ENCODE peak calls at places on chromosome 2, in eight cellular contexts. N is GM23248, V is neuronal stem cell, U is MM.1S, K is PC-9, O is A549, D is hepatocyte, Q is HCT116. F is an unnamed sample. For H3K4me1, the result is how much of the 10 kb centered on the place peaks cover.

GRCh38 chr2:44233450-44234128 is 41.7 kb upstream of the SLC3A1 start:
- DNase-seq in N (peak), V (peak), U (no peak), K (no peak), O (peak), D (peak), Q (no peak), F (no peak)

GRCh38 chr2:205704101-205704741 is 21.9 kb downstream of the NRP2 start:
- DNase-seq in N (no peak), V (no peak), U (no peak), K (no peak), O (no peak), D (no peak), Q (no peak), F (no peak)

GRCh38 chr2:157523270-157524059 is 79.6 kb upstream of the CYTIP start:
- DNase-seq in N (no peak), V (no peak), U (peak), K (no peak), O (no peak), D (no peak), Q (no peak), F (no peak)

GRCh38 chr2:224638338-224638823 is 53.2 kb upstream of the CUL3 start:
- DNase-seq in N (peak), V (no peak), U (no peak), K (no peak), O (no peak), D (no peak), Q (no peak), F (peak)

GRCh38 chr2:134104754-134105153 is 149.1 kb upstream of the MGAT5 start:
- DNase-seq in N (no peak), V (no peak), U (no peak), K (no peak), O (no peak), D (no peak), Q (no peak), F (no peak)

GRCh38 chr2:73451263-73451972 is 65.8 kb downstream of the ALMS1 start:
- DNase-seq in N (no peak), V (no peak), U (peak), K (no peak), O (no peak), D (no peak), Q (no peak), F (peak)

GRCh38 chr2:201969241-201969937 is 64.3 kb upstream of the FZD7 start:
- DNase-seq in N (no peak), V (no peak), U (no peak), K (no peak), O (no peak), D (no peak), Q (no peak), F (no peak)

GRCh38 chr2:32772623-32773221 is 144.9 kb downstream of the TTC27 start:
- DNase-seq in N (peak), V (peak), U (peak), K (peak), O (peak), D (peak), Q (peak), F (peak)

GRCh38 chr2:50116611-50117010 is 915.3 kb downstream of the NRXN1 start:
- DNase-seq in N (no peak), V (no peak), U (no peak), K (no peak), O (no peak), D (no peak), Q (no peak), F (no peak)

GRCh38 chr2:143762176-143762928 is 633.1 kb downstream of the ARHGAP15 start:
- DNase-seq in N (no peak), V (no peak), U (no peak), K (no peak), O (no peak), D (no peak), Q (no peak), F (no peak)

GRCh38 chr2:105760191-105760590 is 15.5 kb downstream of the NCK2 start:
- DNase-seq in N (no peak), V (no peak), U (no peak), K (no peak), O (no peak), D (no peak), Q (no peak), F (no peak)

GRCh38 chr2:121008978-121009377 is 273.3 kb downstream of the GLI2 start:
- DNase-seq in N (no peak), V (no peak), U (no peak), K (no peak), O (no peak), D (no peak), Q (peak), F (peak)

GRCh38 chr2:194260185-194260584 is 1396.8 kb upstream of the SLC39A10 start:
- DNase-seq in N (no peak), V (no peak), U (no peak), K (no peak), O (no peak), D (no peak), Q (no peak), F (no peak)

GRCh38 chr2:54999182-54999581 is 51.1 kb downstream of the RTN4 start:
- DNase-seq in N (peak), V (no peak), U (peak), K (peak), O (no peak), D (no peak), Q (no peak), F (peak)

GRCh38 chr2:33680906-33681305 is 81.8 kb upstream of the FAM98A start:
- DNase-seq in N (no peak), V (no peak), U (no peak), K (no peak), O (no peak), D (no peak), Q (no peak), F (no peak)

GRCh38 chr2:97659256-97660043 is 4.4 kb downstream of the ACTR1B start:
- DNase-seq in N (no peak), V (no peak), U (no peak), K (no peak), O (no peak), D (no peak), Q (no peak), F (no peak)

GRCh38 chr2:18883626-18884456 is 294.5 kb upstream of the NT5C1B start:
- DNase-seq in N (peak), V (no peak), U (peak), K (peak), O (no peak), D (no peak), Q (peak), F (peak)

GRCh38 chr2:207352978-207353377 is 176.8 kb upstream of the CREB1 start:
- DNase-seq in N (peak), V (no peak), U (peak), K (no peak), O (no peak), D (no peak), Q (no peak), F (peak)

GRCh38 chr2:11750422-11750821 is 4.0 kb downstream of the LPIN1 start:
- DNase-seq in N (peak), V (no peak), U (peak), K (peak), O (no peak), D (no peak), Q (no peak), F (peak)

GRCh38 chr2:101986804-101987740 is 4.7 kb upstream of the IL1R2 start:
- DNase-seq in N (no peak), V (no peak), U (no peak), K (no peak), O (no peak), D (no peak), Q (no peak), F (peak)

GRCh38 chr2:88059979-88060906 is 4.7 kb upstream of the KRCC1 start:
- DNase-seq in N (peak), V (peak), U (peak), K (peak), O (peak), D (peak), Q (peak), F (peak)

GRCh38 chr2:217851191-217852020 is 151.4 kb downstream of the TNS1 start:
- DNase-seq in N (peak), V (no peak), U (no peak), K (no peak), O (no peak), D (no peak), Q (no peak), F (no peak)

GRCh38 chr2:127125821-127126220 is 18.9 kb upstream of the BIN1 start:
- DNase-seq in N (no peak), V (no peak), U (no peak), K (no peak), O (no peak), D (no peak), Q (no peak), F (peak)

GRCh38 chr2:38572167-38572566 is 30.6 kb downstream of the HNRNPLL start:
- DNase-seq in N (peak), V (no peak), U (no peak), K (no peak), O (no peak), D (no peak), Q (no peak), F (no peak)

GRCh38 chr2:171469176-171469575 is 35.1 kb downstream of the DCAF17 start:
- DNase-seq in N (no peak), V (no peak), U (no peak), K (no peak), O (no peak), D (no peak), Q (no peak), F (no peak)

GRCh38 chr2:190353537-190353899 is 10.1 kb downstream of the INPP1 start:
- DNase-seq in N (no peak), V (no peak), U (no peak), K (no peak), O (no peak), D (no peak), Q (no peak), F (no peak)
- H3K4me2 ChIP-seq in N (peak), V (no peak), U (no peak), K (no peak), O (no peak), D (no peak), Q (no peak), F (no peak)

GRCh38 chr2:169086893-169087467 is 17.6 kb downstream of the DHRS9 start:
- DNase-seq in N (no peak), V (no peak), U (no peak), K (no peak), O (no peak), D (no peak), Q (no peak), F (no peak)
- H3K4me1 ChIP-seq in N (under half), V (under half), U (under half), K (half or more), O (under half), D (under half), Q (under half), F (under half)

GRCh38 chr2:168323456-168324058 is 76.2 kb upstream of the STK39 start:
- DNase-seq in N (no peak), V (no peak), U (no peak), K (no peak), O (no peak), D (no peak), Q (no peak), F (no peak)
- H3K4me2 ChIP-seq in N (no peak), V (no peak), U (no peak), K (no peak), O (no peak), D (no peak), Q (no peak), F (no peak)

DNA sequence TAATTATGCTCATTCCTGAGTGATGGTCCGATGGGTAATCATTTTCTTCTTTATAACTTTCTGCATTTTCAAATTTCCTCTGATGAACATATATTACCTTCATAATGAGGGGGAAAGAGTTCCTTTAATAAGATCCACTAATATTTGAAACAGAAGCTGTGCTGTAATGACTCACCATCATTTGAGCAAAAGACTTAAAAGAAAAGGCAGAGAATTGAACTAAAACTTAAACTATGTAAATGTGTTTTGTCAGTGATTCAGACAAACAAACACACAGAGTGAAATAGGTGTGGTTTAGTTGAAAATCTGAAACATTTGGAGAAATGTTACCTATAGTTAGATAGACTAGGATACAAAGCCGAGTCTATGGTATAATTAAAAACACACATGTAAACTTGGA is 209.6 kb downstream of the STK39 start:
- DNase-seq in N (peak), V (no peak), U (no peak), K (no peak), O (no peak), D (no peak), Q (no peak), F (no peak)
- H3K4me1 ChIP-seq in N (under half), V (under half), U (under half), K (under half), O (under half), D (under half), Q (under half), F (half or more)

GRCh38 chr2:40244251-40245010 is 207.5 kb downstream of the SLC8A1 start:
- DNase-seq in N (peak), V (peak), U (peak), K (peak), O (peak), D (peak), Q (peak), F (peak)
- H3K4me2 ChIP-seq in N (peak), V (no peak), U (no peak), K (no peak), O (no peak), D (no peak), Q (no peak), F (no peak)

DNA sequence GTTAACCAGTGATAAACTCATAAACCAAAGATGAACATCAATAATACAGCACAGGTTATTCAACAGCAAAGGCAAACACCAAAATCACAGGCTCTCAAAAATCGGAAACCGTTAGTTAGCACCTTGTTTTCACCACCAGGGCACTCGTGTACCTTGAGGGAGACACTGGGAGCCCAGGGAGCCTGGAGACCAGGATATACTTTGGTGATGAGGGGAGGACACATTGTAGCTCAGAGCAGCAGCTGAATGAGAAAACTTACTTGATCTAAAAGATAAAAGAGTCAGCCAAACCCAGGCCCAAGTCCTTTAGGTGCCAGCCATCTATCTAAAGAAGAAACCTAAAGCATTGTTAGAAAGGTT is 19.4 kb downstream of the BCL11A start:
- DNase-seq in N (no peak), V (no peak), U (no peak), K (no peak), O (no peak), D (no peak), Q (no peak), F (no peak)
- H3K4me1 ChIP-seq in N (under half), V (under half), U (under half), K (under half), O (under half), D (half or more), Q (under half), F (half or more)

DNA sequence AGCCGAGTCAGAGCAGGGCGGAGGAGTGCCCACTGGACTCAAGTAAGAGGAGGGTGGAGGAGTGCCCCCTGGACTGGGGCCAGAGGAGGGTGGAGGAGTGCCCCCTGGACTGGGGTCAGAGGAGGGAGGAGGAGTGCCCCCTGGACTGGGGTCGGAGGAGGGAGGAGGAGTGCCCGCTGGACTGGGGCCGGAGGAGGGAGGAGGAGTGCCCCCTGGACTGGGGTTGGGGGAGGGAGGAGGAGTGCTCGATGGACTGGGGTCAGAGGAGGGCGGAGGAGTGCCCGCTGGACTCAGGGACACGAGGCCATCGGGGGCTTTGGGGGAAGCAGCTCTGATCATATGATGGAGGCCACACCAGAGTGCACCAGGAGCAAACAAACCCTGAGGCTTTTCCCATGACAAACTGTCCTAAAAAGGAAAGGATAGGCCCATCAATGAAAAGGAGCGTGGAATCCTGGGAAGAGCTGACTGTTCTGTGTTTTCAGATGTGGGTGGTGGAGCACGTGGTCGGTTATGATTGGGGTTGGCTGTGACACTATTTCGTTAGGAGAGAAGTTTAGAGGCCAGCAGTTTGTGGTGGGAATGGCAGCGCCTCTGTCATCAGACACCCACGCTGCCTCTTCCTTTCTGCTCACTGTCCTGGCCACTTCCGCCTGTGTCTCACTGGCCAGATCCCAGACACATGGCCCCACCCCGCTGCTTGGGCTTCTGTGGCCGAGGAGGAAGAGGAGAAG is 24.5 kb upstream of the HPCAL1 start:
- DNase-seq in N (peak), V (no peak), U (no peak), K (peak), O (no peak), D (no peak), Q (no peak), F (no peak)
- H3K4me2 ChIP-seq in N (peak), V (no peak), U (no peak), K (no peak), O (peak), D (no peak), Q (peak), F (no peak)

F was measured in Karpas-422.